ENCODE peak calls at places on chromosomes 1 and 21, in nine cellular contexts. J is tibial nerve; A is heart left ventricle; E is AG04450; T is Caco-2; X is lower lobe of right lung; Y is NT2/D1; R is naive thymus-derived CD4-positive, alpha-beta T cell; G is left ventricle myocardium inferior. K is an unnamed sample. For H3K9me3, the result is how much of the 10 kb centered on the place peaks cover.

GRCh38 chr1:211639500-211640361 is 35.7 kb downstream of the NEK2 start:
- DNase-seq in J (no peak), A (no peak), E (peak), T (peak), X (no peak), Y (no peak), R (no peak), G (no peak), K (no peak)

GRCh38 chr1:19786988-19787423 is 12.7 kb downstream of the TMCO4 start:
- DNase-seq in J (no peak), A (no peak), E (no peak), T (peak), X (no peak), Y (no peak), R (no peak), G (no peak), K (no peak)

GRCh38 chr1:39653546-39654031 is 14.1 kb upstream of the HEYL start:
- DNase-seq in J (peak), A (peak), E (peak), T (peak), X (peak), Y (peak), R (peak), G (peak), K (peak)

GRCh38 chr1:239545466-239545865 is 159.1 kb downstream of the CHRM3 start:
- DNase-seq in J (no peak), A (no peak), E (no peak), T (no peak), X (no peak), Y (no peak), R (no peak), G (no peak), K (no peak)

GRCh38 chr1:169009666-169010065 is 96.8 kb upstream of the ATP1B1 start:
- DNase-seq in J (no peak), A (no peak), E (no peak), T (no peak), X (no peak), Y (no peak), R (no peak), G (no peak), K (no peak)

GRCh38 chr1:23751050-23751814 is 8.0 kb downstream of the ELOA start:
- DNase-seq in J (no peak), A (peak), E (no peak), T (peak), X (no peak), Y (peak), R (peak), G (no peak), K (no peak)

GRCh38 chr1:156435551-156436318 is 64.8 kb downstream of the MEF2D start:
- DNase-seq in J (no peak), A (no peak), E (no peak), T (no peak), X (no peak), Y (no peak), R (peak), G (no peak), K (no peak)

GRCh38 chr1:76122260-76122659 is 47.7 kb downstream of the ST6GALNAC3 start:
- DNase-seq in J (no peak), A (no peak), E (no peak), T (no peak), X (no peak), Y (no peak), R (no peak), G (no peak), K (no peak)

GRCh38 chr1:53732912-53733317 is 6.0 kb downstream of the GLIS1 start:
- DNase-seq in J (no peak), A (no peak), E (peak), T (no peak), X (no peak), Y (no peak), R (no peak), G (no peak), K (no peak)

GRCh38 chr1:226813671-226814591 is 56.5 kb upstream of the PSEN2 start:
- DNase-seq in J (no peak), A (no peak), E (no peak), T (no peak), X (no peak), Y (no peak), R (no peak), G (no peak), K (no peak)

GRCh38 chr1:53644496-53644895 is 94.5 kb downstream of the GLIS1 start:
- DNase-seq in J (no peak), A (no peak), E (no peak), T (no peak), X (no peak), Y (no peak), R (no peak), G (no peak), K (no peak)

GRCh38 chr1:69269491-69269890 is 298.2 kb upstream of the LRRC7 start:
- DNase-seq in J (no peak), A (no peak), E (no peak), T (no peak), X (no peak), Y (peak), R (no peak), G (no peak), K (no peak)

GRCh38 chr1:39409055-39409816 is 82.2 kb upstream of the BMP8A start:
- DNase-seq in J (peak), A (peak), E (no peak), T (no peak), X (peak), Y (peak), R (no peak), G (peak), K (no peak)

GRCh38 chr1:234509457-234510328 is 30.7 kb upstream of the TARBP1 start:
- DNase-seq in J (no peak), A (no peak), E (no peak), T (no peak), X (no peak), Y (no peak), R (no peak), G (no peak), K (no peak)

GRCh38 chr1:2877391-2877790 is 75.9 kb upstream of the TTC34 start:
- DNase-seq in J (no peak), A (no peak), E (no peak), T (no peak), X (no peak), Y (no peak), R (no peak), G (no peak), K (no peak)

GRCh38 chr1:2879026-2879425 is 77.5 kb upstream of the TTC34 start:
- DNase-seq in J (no peak), A (no peak), E (no peak), T (no peak), X (no peak), Y (no peak), R (no peak), G (no peak), K (no peak)

GRCh38 chr1:2878591-2878990 is 77.1 kb upstream of the TTC34 start:
- DNase-seq in J (no peak), A (no peak), E (no peak), T (no peak), X (no peak), Y (no peak), R (no peak), G (no peak), K (no peak)

GRCh38 chr1:2875677-2876531 is 74.4 kb upstream of the TTC34 start:
- DNase-seq in J (peak), A (peak), E (no peak), T (no peak), X (no peak), Y (no peak), R (no peak), G (peak), K (no peak)

GRCh38 chr1:2876846-2877245 is 75.4 kb upstream of the TTC34 start:
- DNase-seq in J (no peak), A (no peak), E (no peak), T (no peak), X (no peak), Y (no peak), R (no peak), G (no peak), K (no peak)
- H3K9me3 ChIP-seq in J (under half), A (under half), E (half or more), T (under half), X (under half), Y (under half), R (under half), G (under half), K (under half)

GRCh38 chr21:9738527-9738926 is 782.9 kb upstream of the TPTE start:
- DNase-seq in J (no peak), A (no peak), E (no peak), T (no peak), X (no peak), Y (no peak), R (no peak), G (no peak), K (no peak)
- H3K9me3 ChIP-seq in J (under half), A (under half), E (half or more), T (under half), X (under half), Y (under half), R (under half), G (under half), K (under half)

GRCh38 chr1:30484668-30485067 is 238.7 kb downstream of the MATN1 start:
- DNase-seq in J (no peak), A (no peak), E (no peak), T (no peak), X (no peak), Y (no peak), R (no peak), G (no peak), K (no peak)
- H3K9me3 ChIP-seq in J (under half), A (under half), E (under half), T (under half), X (under half), Y (under half), R (under half), G (under half), K (under half)

GRCh38 chr21:9774347-9774746 is 747.0 kb upstream of the TPTE start:
- DNase-seq in J (no peak), A (no peak), E (no peak), T (no peak), X (no peak), Y (no peak), R (no peak), G (no peak), K (no peak)
- H3K9me3 ChIP-seq in J (under half), A (under half), E (half or more), T (under half), X (under half), Y (under half), R (under half), G (under half), K (under half)

DNA sequence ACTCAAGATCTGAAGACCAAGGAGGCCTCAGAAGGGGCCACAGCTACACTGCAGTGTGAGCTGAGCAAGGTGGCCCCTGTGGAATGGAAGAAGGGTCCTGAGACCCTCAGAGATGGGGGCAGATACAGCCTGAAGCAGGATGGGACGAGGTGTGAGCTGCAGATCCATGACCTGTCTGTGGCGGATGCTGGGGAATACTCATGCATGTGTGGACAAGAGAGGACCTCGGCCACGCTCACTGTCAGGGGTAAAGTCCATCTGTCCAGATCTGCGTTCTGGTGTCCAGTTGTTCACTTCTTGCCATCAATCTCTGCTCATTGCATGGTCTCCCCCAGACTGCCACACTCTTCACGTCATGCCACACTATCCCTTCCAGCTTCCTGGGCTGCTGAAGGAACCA is 90.6 kb downstream of the OBSCN start:
- DNase-seq in J (no peak), A (peak), E (no peak), T (no peak), X (peak), Y (no peak), R (no peak), G (no peak), K (no peak)
- H3K9me3 ChIP-seq in J (under half), A (under half), E (under half), T (under half), X (under half), Y (under half), R (under half), G (under half), K (under half)

DNA sequence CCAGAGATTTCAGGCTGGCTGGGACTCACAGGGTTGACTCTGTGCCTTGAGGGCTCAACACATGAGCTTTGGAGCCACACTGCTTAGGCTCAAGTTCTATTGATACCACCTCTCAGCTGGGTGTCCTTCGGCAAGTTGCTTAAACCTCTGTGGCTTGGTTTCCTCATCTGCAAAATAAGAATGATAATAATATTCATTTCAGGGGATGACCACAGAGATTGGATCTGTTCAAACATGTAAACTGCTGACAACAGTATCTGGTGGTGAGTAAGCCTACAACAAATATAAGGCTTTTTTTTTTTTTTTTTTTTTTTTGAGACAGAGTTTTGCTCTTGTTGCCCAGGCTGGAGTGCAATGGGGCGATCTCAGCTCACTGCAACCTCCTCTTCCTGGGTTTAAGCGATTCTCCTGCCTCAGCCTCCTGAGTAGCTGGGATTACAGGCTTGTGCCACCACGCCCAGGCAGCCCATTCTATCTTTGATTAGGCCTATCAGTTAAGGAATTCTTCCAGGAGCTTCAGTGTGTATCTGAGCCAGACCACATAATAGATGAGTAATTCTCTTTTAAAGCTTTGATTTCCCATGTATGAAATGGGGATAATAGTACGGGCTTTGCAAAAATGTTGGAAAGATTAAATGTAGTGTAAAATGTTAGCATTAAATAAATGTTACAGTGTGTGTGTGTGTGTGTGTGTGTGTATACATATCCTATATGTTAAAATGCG is 437.6 kb downstream of the PRDM2 start:
- DNase-seq in J (no peak), A (no peak), E (no peak), T (no peak), X (no peak), Y (no peak), R (no peak), G (no peak), K (no peak)
- H3K9me3 ChIP-seq in J (under half), A (under half), E (under half), T (under half), X (under half), Y (under half), R (under half), G (under half), K (under half)

GRCh38 chr1:71399594-71399993 is 318.8 kb upstream of the ZRANB2 start:
- DNase-seq in J (no peak), A (no peak), E (no peak), T (no peak), X (no peak), Y (no peak), R (no peak), G (no peak), K (no peak)
- H3K9me3 ChIP-seq in J (under half), A (under half), E (under half), T (under half), X (under half), Y (under half), R (under half), G (under half), K (under half)

GRCh38 chr21:9753943-9754342 is 767.4 kb upstream of the TPTE start:
- DNase-seq in J (no peak), A (no peak), E (no peak), T (no peak), X (no peak), Y (no peak), R (no peak), G (no peak), K (no peak)

GRCh38 chr21:9755611-9756010 is 765.8 kb upstream of the TPTE start:
- DNase-seq in J (no peak), A (no peak), E (no peak), T (no peak), X (no peak), Y (no peak), R (no peak), G (no peak), K (no peak)

GRCh38 chr21:9750341-9751086 is 770.9 kb upstream of the TPTE start:
- DNase-seq in J (no peak), A (no peak), E (no peak), T (no peak), X (no peak), Y (no peak), R (no peak), G (no peak), K (no peak)
- H3K9me3 ChIP-seq in J (under half), A (under half), E (half or more), T (under half), X (under half), Y (under half), R (under half), G (under half), K (under half)

K was measured in T-helper 17 cell.